ENCODE peak calls at places on chromosomes 3 and 15, in four cellular contexts. X is fibroblast of pulmonary artery; I is stimulated activated CD4-positive, alpha-beta T cell treated with anti-CD3 and anti-CD28 coated beads, Interleukin-2, amount 100 ng/mL, for 24 hours; H is pons. F is an unnamed sample.

GRCh38 chr15:47293763-47294162 is 423.5 kb upstream of the SEMA6D start:
- DNase-seq in H (peak; percentile 36), X (peak; percentile 92), I (no peak), F (peak; percentile 97)

GRCh38 chr3:24270744-24271143 is 223.9 kb downstream of the THRB start:
- DNase-seq in I (no peak), H (no peak), X (no peak), F (no peak)

GRCh38 chr3:187130346-187131066 is 8.8 kb downstream of the RPL39L start:
- DNase-seq in H (no peak), X (peak; percentile 89), I (peak; percentile 45), F (peak; percentile 43)

GRCh38 chr3:144369151-144369879 is 397.7 kb downstream of the DIPK2A start:
- DNase-seq in X (no peak), H (no peak), I (no peak), F (no peak)

GRCh38 chr3:80338366-80338765 is 570.6 kb upstream of the ROBO1 start:
- DNase-seq in H (no peak), I (no peak), X (peak; percentile 18), F (no peak)

GRCh38 chr15:98983333-98983732 is 24.3 kb downstream of the PGPEP1L start:
- DNase-seq in H (peak; percentile 14), X (peak; percentile 67), I (no peak), F (peak; percentile 77)

GRCh38 chr3:50674349-50675178 is at the start of gene DOCK3:
- DNase-seq in H (no peak), I (peak; percentile 65), X (peak; percentile 42), F (peak; percentile 88)

GRCh38 chr3:45241206-45241605 is 15.1 kb upstream of the TMEM158 start:
- DNase-seq in I (no peak), H (no peak), X (no peak), F (no peak)

GRCh38 chr15:91061997-91062396 is 38.1 kb upstream of the SV2B start:
- DNase-seq in X (no peak), H (no peak), I (no peak), F (no peak)

GRCh38 chr15:61232266-61232665 is 3.2 kb upstream of the RORA start:
- DNase-seq in I (no peak), H (no peak), X (no peak), F (no peak)

GRCh38 chr3:113260980-113261920 is 49.9 kb downstream of the BOC start:
- DNase-seq in H (no peak), X (no peak), I (no peak), F (peak; percentile 79)

F was measured in adipocyte.